ENCODE peak calls at places on chromosome 1, in seven cellular contexts. One of them, this sample, is unnamed.

GRCh38 chr1:212315907-212316306 is 30.7 kb downstream of the PPP2R5A start:
- DNase-seq in SJSA1: no peak
- DNase-seq in A549: no peak
- DNase-seq in stomach: no peak
- DNase-seq in aorta: no peak
- DNase-seq in heart left ventricle: no peak
- DNase-seq in mesenchymal stem cell: peak; percentile 38
- DNase-seq in this sample: no peak

GRCh38 chr1:113396585-113396984 is 6.3 kb downstream of the MAGI3 start:
- DNase-seq in SJSA1: peak; percentile 51
- DNase-seq in A549: peak; percentile 37
- DNase-seq in stomach: no peak
- DNase-seq in aorta: no peak
- DNase-seq in heart left ventricle: no peak
- DNase-seq in mesenchymal stem cell: peak; percentile 68
- DNase-seq in this sample: peak; percentile 20

GRCh38 chr1:6090288-6090687 is 44.6 kb downstream of the KCNAB2 start:
- DNase-seq in SJSA1: no peak
- DNase-seq in A549: no peak
- DNase-seq in stomach: no peak
- DNase-seq in aorta: no peak
- DNase-seq in heart left ventricle: no peak
- DNase-seq in mesenchymal stem cell: no peak
- DNase-seq in this sample: no peak

GRCh38 chr1:156898151-156898550 is 4.6 kb downstream of the PEAR1 start:
- DNase-seq in SJSA1: no peak
- DNase-seq in A549: no peak
- DNase-seq in stomach: peak; percentile 30
- DNase-seq in aorta: peak; percentile 75
- DNase-seq in heart left ventricle: peak; percentile 67
- DNase-seq in mesenchymal stem cell: peak; percentile 87
- DNase-seq in this sample: peak; percentile 24

GRCh38 chr1:181504294-181505115 is 21.2 kb downstream of the CACNA1E start:
- DNase-seq in SJSA1: no peak
- DNase-seq in A549: peak; percentile 44
- DNase-seq in stomach: no peak
- DNase-seq in aorta: no peak
- DNase-seq in heart left ventricle: no peak
- DNase-seq in mesenchymal stem cell: no peak
- DNase-seq in this sample: no peak

GRCh38 chr1:165403835-165404482 is 41.0 kb downstream of the RXRG start:
- DNase-seq in SJSA1: no peak
- DNase-seq in A549: peak; percentile 28
- DNase-seq in stomach: peak; percentile 45
- DNase-seq in aorta: no peak
- DNase-seq in heart left ventricle: peak; percentile 29
- DNase-seq in mesenchymal stem cell: peak; percentile 21
- DNase-seq in this sample: no peak

GRCh38 chr1:85243336-85243735 is 16.1 kb downstream of the C1orf52 start:
- DNase-seq in SJSA1: no peak
- DNase-seq in A549: no peak
- DNase-seq in stomach: no peak
- DNase-seq in aorta: no peak
- DNase-seq in heart left ventricle: no peak
- DNase-seq in mesenchymal stem cell: peak; percentile 17
- DNase-seq in this sample: no peak

GRCh38 chr1:54861070-54861761 is 25.8 kb downstream of the DHCR24 start:
- DNase-seq in SJSA1: no peak
- DNase-seq in A549: no peak
- DNase-seq in stomach: no peak
- DNase-seq in aorta: no peak
- DNase-seq in heart left ventricle: no peak
- DNase-seq in mesenchymal stem cell: peak; percentile 38
- DNase-seq in this sample: no peak

GRCh38 chr1:30133414-30134055 is 589.9 kb downstream of the MATN1 start:
- DNase-seq in SJSA1: no peak
- DNase-seq in A549: no peak
- DNase-seq in stomach: no peak
- DNase-seq in aorta: no peak
- DNase-seq in heart left ventricle: no peak
- DNase-seq in mesenchymal stem cell: no peak
- DNase-seq in this sample: no peak

GRCh38 chr1:10339815-10340214 is 59.0 kb upstream of the PGD start:
- DNase-seq in SJSA1: peak; percentile 80
- DNase-seq in A549: peak; percentile 35
- DNase-seq in stomach: peak; percentile 32
- DNase-seq in aorta: no peak
- DNase-seq in heart left ventricle: peak; percentile 68
- DNase-seq in mesenchymal stem cell: peak; percentile 22
- DNase-seq in this sample: no peak

GRCh38 chr1:224641030-224641429 is 24.9 kb downstream of the CNIH3 start:
- DNase-seq in SJSA1: no peak
- DNase-seq in A549: no peak
- DNase-seq in stomach: peak; percentile 62
- DNase-seq in aorta: no peak
- DNase-seq in heart left ventricle: no peak
- DNase-seq in mesenchymal stem cell: no peak
- DNase-seq in this sample: no peak

GRCh38 chr1:60898987-60899386 is 183.4 kb upstream of the NFIA start:
- DNase-seq in SJSA1: no peak
- DNase-seq in A549: no peak
- DNase-seq in stomach: no peak
- DNase-seq in aorta: no peak
- DNase-seq in heart left ventricle: no peak
- DNase-seq in mesenchymal stem cell: no peak
- DNase-seq in this sample: no peak

GRCh38 chr1:24438423-24438901 is 22.9 kb downstream of the NIPAL3 start:
- DNase-seq in SJSA1: no peak
- DNase-seq in A549: no peak
- DNase-seq in stomach: no peak
- DNase-seq in aorta: no peak
- DNase-seq in heart left ventricle: peak; percentile 78
- DNase-seq in mesenchymal stem cell: peak; percentile 40
- DNase-seq in this sample: no peak

GRCh38 chr1:34477632-34478141 is 277.2 kb upstream of the GJB5 start:
- DNase-seq in SJSA1: no peak
- DNase-seq in A549: no peak
- DNase-seq in stomach: no peak
- DNase-seq in aorta: no peak
- DNase-seq in heart left ventricle: no peak
- DNase-seq in mesenchymal stem cell: no peak
- DNase-seq in this sample: no peak

GRCh38 chr1:96376846-96377245 is 344.7 kb upstream of the PTBP2 start:
- DNase-seq in SJSA1: no peak
- DNase-seq in A549: no peak
- DNase-seq in stomach: no peak
- DNase-seq in aorta: no peak
- DNase-seq in heart left ventricle: no peak
- DNase-seq in mesenchymal stem cell: no peak
- DNase-seq in this sample: no peak

GRCh38 chr1:15803380-15803779 is 4.1 kb downstream of the UQCRHL start:
- DNase-seq in SJSA1: no peak
- DNase-seq in A549: no peak
- DNase-seq in stomach: no peak
- DNase-seq in aorta: no peak
- DNase-seq in heart left ventricle: no peak
- DNase-seq in mesenchymal stem cell: peak; percentile 44
- DNase-seq in this sample: no peak

GRCh38 chr1:55305735-55306134 is 90.6 kb upstream of the USP24 start:
- DNase-seq in SJSA1: no peak
- DNase-seq in A549: no peak
- DNase-seq in stomach: no peak
- DNase-seq in aorta: no peak
- DNase-seq in heart left ventricle: no peak
- DNase-seq in mesenchymal stem cell: peak; percentile 46
- DNase-seq in this sample: no peak

GRCh38 chr1:165129568-165130164 is 226.8 kb downstream of the LMX1A start:
- DNase-seq in SJSA1: peak; percentile 58
- DNase-seq in A549: peak; percentile 42
- DNase-seq in stomach: peak; percentile 72
- DNase-seq in aorta: peak; percentile 51
- DNase-seq in heart left ventricle: peak; percentile 68
- DNase-seq in mesenchymal stem cell: peak; percentile 18
- DNase-seq in this sample: no peak

GRCh38 chr1:78240755-78241154 is 195.0 kb downstream of the GIPC2 start:
- DNase-seq in SJSA1: peak; percentile 69
- DNase-seq in A549: no peak
- DNase-seq in stomach: no peak
- DNase-seq in aorta: no peak
- DNase-seq in heart left ventricle: no peak
- DNase-seq in mesenchymal stem cell: no peak
- DNase-seq in this sample: no peak

GRCh38 chr1:53499257-53500183 is 40.3 kb downstream of the DMRTB1 start:
- DNase-seq in SJSA1: no peak
- DNase-seq in A549: no peak
- DNase-seq in stomach: no peak
- DNase-seq in aorta: peak; percentile 24
- DNase-seq in heart left ventricle: no peak
- DNase-seq in mesenchymal stem cell: no peak
- DNase-seq in this sample: no peak

GRCh38 chr1:147745271-147745670 is 15.1 kb downstream of the GJA5 start:
- DNase-seq in SJSA1: no peak
- DNase-seq in A549: no peak
- DNase-seq in stomach: no peak
- DNase-seq in aorta: no peak
- DNase-seq in heart left ventricle: no peak
- DNase-seq in mesenchymal stem cell: no peak
- DNase-seq in this sample: no peak

GRCh38 chr1:36372617-36373016 is 13.1 kb downstream of the STK40 start:
- DNase-seq in SJSA1: peak; percentile 56
- DNase-seq in A549: no peak
- DNase-seq in stomach: no peak
- DNase-seq in aorta: no peak
- DNase-seq in heart left ventricle: no peak
- DNase-seq in mesenchymal stem cell: no peak
- DNase-seq in this sample: no peak

GRCh38 chr1:192167941-192168685 is 9.9 kb downstream of the RGS18 start:
- DNase-seq in SJSA1: no peak
- DNase-seq in A549: no peak
- DNase-seq in stomach: no peak
- DNase-seq in aorta: no peak
- DNase-seq in heart left ventricle: no peak
- DNase-seq in mesenchymal stem cell: peak; percentile 26
- DNase-seq in this sample: no peak

GRCh38 chr1:161079436-161080110 is 9.8 kb downstream of the NECTIN4 start:
- DNase-seq in SJSA1: no peak
- DNase-seq in A549: no peak
- DNase-seq in stomach: no peak
- DNase-seq in aorta: no peak
- DNase-seq in heart left ventricle: no peak
- DNase-seq in mesenchymal stem cell: no peak
- DNase-seq in this sample: no peak
- H3K9me3 ChIP-seq in SJSA1: no peaks in the 10 kb centered on the region
- H3K9me3 ChIP-seq in A549: no peaks in the 10 kb centered on the region
- H3K9me3 ChIP-seq in stomach: no peaks in the 10 kb centered on the region
- H3K9me3 ChIP-seq in aorta: no peaks in the 10 kb centered on the region
- H3K9me3 ChIP-seq in heart left ventricle: no peaks in the 10 kb centered on the region
- H3K9me3 ChIP-seq in mesenchymal stem cell: no peaks in the 10 kb centered on the region
- H3K9me3 ChIP-seq in this sample: no peaks in the 10 kb centered on the region

GRCh38 chr1:3185896-3186525 is 117.0 kb downstream of the PRDM16 start:
- DNase-seq in SJSA1: no peak
- DNase-seq in A549: no peak
- DNase-seq in stomach: no peak
- DNase-seq in aorta: no peak
- DNase-seq in heart left ventricle: no peak
- DNase-seq in mesenchymal stem cell: no peak
- DNase-seq in this sample: no peak

GRCh38 chr1:3187415-3188149 is 118.6 kb downstream of the PRDM16 start:
- DNase-seq in SJSA1: no peak
- DNase-seq in A549: no peak
- DNase-seq in stomach: no peak
- DNase-seq in aorta: no peak
- DNase-seq in heart left ventricle: no peak
- DNase-seq in mesenchymal stem cell: no peak
- DNase-seq in this sample: no peak

GRCh38 chr1:3186526-3186921 is 117.5 kb downstream of the PRDM16 start:
- DNase-seq in SJSA1: no peak
- DNase-seq in A549: no peak
- DNase-seq in stomach: peak; percentile 89
- DNase-seq in aorta: peak; percentile 95
- DNase-seq in heart left ventricle: peak; percentile 88
- DNase-seq in mesenchymal stem cell: peak; percentile 3
- DNase-seq in this sample: peak; percentile 10

GRCh38 chr1:3183439-3183838 is 114.4 kb downstream of the PRDM16 start:
- DNase-seq in SJSA1: no peak
- DNase-seq in A549: no peak
- DNase-seq in stomach: no peak
- DNase-seq in aorta: no peak
- DNase-seq in heart left ventricle: no peak
- DNase-seq in mesenchymal stem cell: no peak
- DNase-seq in this sample: no peak

GRCh38 chr1:3184666-3185065 is 115.7 kb downstream of the PRDM16 start:
- DNase-seq in SJSA1: no peak
- DNase-seq in A549: no peak
- DNase-seq in stomach: no peak
- DNase-seq in aorta: no peak
- DNase-seq in heart left ventricle: no peak
- DNase-seq in mesenchymal stem cell: no peak
- DNase-seq in this sample: no peak
- H3K9me3 ChIP-seq in SJSA1: peaks cover 19% of the 10 kb centered on the region
- H3K9me3 ChIP-seq in A549: no peaks in the 10 kb centered on the region
- H3K9me3 ChIP-seq in stomach: no peaks in the 10 kb centered on the region
- H3K9me3 ChIP-seq in aorta: no peaks in the 10 kb centered on the region
- H3K9me3 ChIP-seq in heart left ventricle: no peaks in the 10 kb centered on the region
- H3K9me3 ChIP-seq in mesenchymal stem cell: no peaks in the 10 kb centered on the region
- H3K9me3 ChIP-seq in this sample: peaks cover 85% of the 10 kb centered on the region

DNA sequence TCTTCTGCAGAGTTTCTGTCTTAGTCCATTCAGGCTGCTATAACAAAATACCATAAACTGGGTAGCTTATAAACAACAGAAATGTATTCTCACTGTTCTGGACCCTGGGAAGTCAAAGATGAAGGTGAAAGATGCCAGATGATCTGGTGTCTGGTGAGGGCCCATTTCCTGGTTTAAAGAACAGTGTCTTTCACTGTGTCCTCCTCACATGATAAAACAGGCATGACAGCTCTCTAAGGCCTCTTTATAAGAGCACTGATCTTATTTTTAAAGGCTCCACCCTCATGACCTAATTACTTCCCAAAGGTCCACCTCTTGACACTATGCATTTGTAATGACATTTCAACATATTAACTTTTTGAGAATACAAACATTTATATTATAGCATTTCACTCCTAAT is 250.2 kb upstream of the ZRANB2 start:
- DNase-seq in SJSA1: no peak
- DNase-seq in A549: no peak
- DNase-seq in stomach: no peak
- DNase-seq in aorta: no peak
- DNase-seq in heart left ventricle: no peak
- DNase-seq in mesenchymal stem cell: no peak
- DNase-seq in this sample: no peak
- H3K9me3 ChIP-seq in SJSA1: peaks cover 6% of the 10 kb centered on the region
- H3K9me3 ChIP-seq in A549: no peaks in the 10 kb centered on the region
- H3K9me3 ChIP-seq in stomach: no peaks in the 10 kb centered on the region
- H3K9me3 ChIP-seq in aorta: no peaks in the 10 kb centered on the region
- H3K9me3 ChIP-seq in heart left ventricle: no peaks in the 10 kb centered on the region
- H3K9me3 ChIP-seq in mesenchymal stem cell: peaks cover 15% of the 10 kb centered on the region
- H3K9me3 ChIP-seq in this sample: no peaks in the 10 kb centered on the region

GRCh38 chr1:47485817-47486216 is 48.0 kb downstream of the FOXD2 start:
- DNase-seq in SJSA1: no peak
- DNase-seq in A549: no peak
- DNase-seq in stomach: no peak
- DNase-seq in aorta: no peak
- DNase-seq in heart left ventricle: no peak
- DNase-seq in mesenchymal stem cell: no peak
- DNase-seq in this sample: no peak
- H3K9me3 ChIP-seq in SJSA1: no peaks in the 10 kb centered on the region
- H3K9me3 ChIP-seq in A549: no peaks in the 10 kb centered on the region
- H3K9me3 ChIP-seq in stomach: no peaks in the 10 kb centered on the region
- H3K9me3 ChIP-seq in aorta: no peaks in the 10 kb centered on the region
- H3K9me3 ChIP-seq in heart left ventricle: no peaks in the 10 kb centered on the region
- H3K9me3 ChIP-seq in mesenchymal stem cell: no peaks in the 10 kb centered on the region
- H3K9me3 ChIP-seq in this sample: no peaks in the 10 kb centered on the region

This sample was measured in AG04450.